ENCODE peak calls at places on chromosomes 1 and 21, in four cellular contexts. One of them, this sample, is unnamed.

GRCh38 chr1:71093938-71094337 is 13.1 kb upstream of the ZRANB2 start:
- DNase-seq in OCI-LY7: no peak
- DNase-seq in IMR-90: peak; percentile 45
- DNase-seq in A549: no peak
- DNase-seq in this sample: no peak

GRCh38 chr1:6554907-6555778 is at the start of gene TAS1R1:
- DNase-seq in OCI-LY7: no peak
- DNase-seq in IMR-90: no peak
- DNase-seq in A549: no peak
- DNase-seq in this sample: peak; percentile 85

GRCh38 chr1:206679738-206680211 is 4.9 kb upstream of the MAPKAPK2 start:
- DNase-seq in OCI-LY7: peak; percentile 90
- DNase-seq in IMR-90: no peak
- DNase-seq in A549: no peak
- DNase-seq in this sample: no peak

GRCh38 chr21:27108228-27108627 is 141.3 kb upstream of the ADAMTS5 start:
- DNase-seq in OCI-LY7: no peak
- DNase-seq in IMR-90: peak; percentile 3
- DNase-seq in A549: no peak
- DNase-seq in this sample: peak; percentile 19

GRCh38 chr1:64493864-64494263 is 23.9 kb downstream of the CACHD1 start:
- DNase-seq in OCI-LY7: no peak
- DNase-seq in IMR-90: no peak
- DNase-seq in A549: no peak
- DNase-seq in this sample: no peak

GRCh38 chr1:156744786-156745419 is 4.0 kb upstream of the MRPL24 start:
- DNase-seq in OCI-LY7: no peak
- DNase-seq in IMR-90: no peak
- DNase-seq in A549: no peak
- DNase-seq in this sample: no peak

GRCh38 chr1:156883919-156884318 is 9.6 kb upstream of the PEAR1 start:
- DNase-seq in OCI-LY7: no peak
- DNase-seq in IMR-90: no peak
- DNase-seq in A549: no peak
- DNase-seq in this sample: no peak

GRCh38 chr1:168879906-168880734 is 151.1 kb upstream of the DPT start:
- DNase-seq in OCI-LY7: no peak
- DNase-seq in IMR-90: no peak
- DNase-seq in A549: no peak
- DNase-seq in this sample: peak; percentile 54

GRCh38 chr21:42765656-42766055 is 112.2 kb downstream of the PDE9A start:
- DNase-seq in OCI-LY7: no peak
- DNase-seq in IMR-90: no peak
- DNase-seq in A549: no peak
- DNase-seq in this sample: no peak

GRCh38 chr1:162709870-162710269 is 77.6 kb downstream of the DDR2 start:
- DNase-seq in OCI-LY7: no peak
- DNase-seq in IMR-90: peak; percentile 44
- DNase-seq in A549: no peak
- DNase-seq in this sample: no peak

GRCh38 chr1:109516872-109517271 is 7.3 kb upstream of the AMIGO1 start:
- DNase-seq in OCI-LY7: no peak
- DNase-seq in IMR-90: peak; percentile 29
- DNase-seq in A549: no peak
- DNase-seq in this sample: no peak

GRCh38 chr1:203075249-203076030 is 10.4 kb downstream of the MYOG start:
- DNase-seq in OCI-LY7: no peak
- DNase-seq in IMR-90: no peak
- DNase-seq in A549: no peak
- DNase-seq in this sample: peak; percentile 18

GRCh38 chr1:159089184-159089791 is 12.7 kb upstream of the AIM2 start:
- DNase-seq in OCI-LY7: peak; percentile 60
- DNase-seq in IMR-90: no peak
- DNase-seq in A549: no peak
- DNase-seq in this sample: no peak

GRCh38 chr1:4010811-4011605 is 110.9 kb upstream of the C1orf174 start:
- DNase-seq in OCI-LY7: no peak
- DNase-seq in IMR-90: no peak
- DNase-seq in A549: no peak
- DNase-seq in this sample: no peak

DNA sequence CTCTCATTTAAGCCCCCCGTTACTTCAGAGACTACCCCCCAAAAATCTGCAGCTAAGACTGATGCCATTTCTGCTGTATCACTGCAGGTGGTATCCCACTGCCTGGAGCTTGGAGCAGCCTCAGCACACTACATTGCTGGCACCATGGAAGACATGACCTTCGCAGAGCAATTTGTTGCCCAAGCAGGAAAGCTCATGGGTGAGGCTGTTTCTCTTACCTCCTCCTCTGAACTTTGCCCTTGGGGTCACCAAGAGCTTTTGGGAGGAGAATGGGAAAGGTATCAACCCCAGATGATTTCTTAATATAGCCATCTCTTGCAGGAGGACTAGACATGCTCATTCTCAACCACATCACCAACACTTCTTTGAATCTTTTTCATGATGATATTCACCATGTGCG is 2.0 kb downstream of the HSD11B1 start:
- DNase-seq in OCI-LY7: no peak
- DNase-seq in IMR-90: no peak
- DNase-seq in A549: no peak
- DNase-seq in this sample: no peak
- H3K4me2 ChIP-seq in OCI-LY7: no peak overlapping the region
- H3K4me2 ChIP-seq in IMR-90: no peak overlapping the region
- H3K4me2 ChIP-seq in A549: no peak overlapping the region
- H3K4me2 ChIP-seq in this sample: no peak overlapping the region

DNA sequence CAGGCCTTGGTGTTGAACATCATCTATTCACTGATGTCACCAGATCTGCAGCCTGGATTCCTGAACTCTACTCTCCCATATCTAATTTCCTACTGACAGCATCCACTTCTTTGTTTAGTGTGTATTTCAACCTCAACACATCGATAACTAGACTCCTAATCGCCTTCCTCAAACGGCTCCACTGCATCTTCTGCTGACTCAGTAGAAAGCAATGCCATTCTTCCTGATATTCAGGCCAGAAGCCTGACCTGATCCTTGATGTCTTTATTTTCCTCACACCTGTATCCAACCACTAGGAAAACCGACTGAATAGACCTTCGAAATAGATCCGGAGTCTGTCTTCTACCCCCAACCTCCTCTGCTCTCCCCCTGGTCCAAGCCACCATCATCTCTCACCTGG is 466.9 kb downstream of the PCP4 start:
- DNase-seq in OCI-LY7: no peak
- DNase-seq in IMR-90: no peak
- DNase-seq in A549: no peak
- DNase-seq in this sample: no peak
- H3K9me3 ChIP-seq in OCI-LY7: no peaks in the 10 kb centered on the region
- H3K9me3 ChIP-seq in IMR-90: peaks cover 21% of the 10 kb centered on the region
- H3K9me3 ChIP-seq in A549: no peaks in the 10 kb centered on the region
- H3K9me3 ChIP-seq in this sample: peaks cover 3% of the 10 kb centered on the region

GRCh38 chr1:205493241-205494085 is 11.0 kb upstream of the CDK18 start:
- DNase-seq in OCI-LY7: no peak
- DNase-seq in IMR-90: peak; percentile 56
- DNase-seq in A549: no peak
- DNase-seq in this sample: peak; percentile 97
- H3K4me2 ChIP-seq in OCI-LY7: no peak overlapping the region
- H3K4me2 ChIP-seq in IMR-90: no peak overlapping the region
- H3K4me2 ChIP-seq in A549: peak overlapping the region; percentile 21
- H3K4me2 ChIP-seq in this sample: peak overlapping the region; percentile 31

GRCh38 chr1:111063595-111063994 is 76.3 kb downstream of the DRAM2 start:
- DNase-seq in OCI-LY7: no peak
- DNase-seq in IMR-90: no peak
- DNase-seq in A549: no peak
- DNase-seq in this sample: no peak
- H3K9me3 ChIP-seq in OCI-LY7: peaks cover 30% of the 10 kb centered on the region
- H3K9me3 ChIP-seq in IMR-90: no peaks in the 10 kb centered on the region
- H3K9me3 ChIP-seq in A549: no peaks in the 10 kb centered on the region
- H3K9me3 ChIP-seq in this sample: no peaks in the 10 kb centered on the region

GRCh38 chr1:218891577-218891976 is 282.1 kb upstream of the LYPLAL1 start:
- DNase-seq in OCI-LY7: no peak
- DNase-seq in IMR-90: no peak
- DNase-seq in A549: no peak
- DNase-seq in this sample: no peak
- H3K4me2 ChIP-seq in OCI-LY7: no peak overlapping the region
- H3K4me2 ChIP-seq in IMR-90: peak overlapping the region; percentile 22
- H3K4me2 ChIP-seq in A549: no peak overlapping the region
- H3K4me2 ChIP-seq in this sample: no peak overlapping the region

This sample was measured in osteoblast.